ENCODE peak calls at places on chromosome 1, in six cellular contexts. One of them, this sample, is unnamed.

GRCh38 chr1:53592521-53592982 is 133.4 kb downstream of the DMRTB1 start:
- DNase-seq in stomach: peak
- DNase-seq in body of pancreas: peak
- DNase-seq in uterus: peak
- DNase-seq in ovary: no peak
- DNase-seq in prostate gland: peak
- DNase-seq in this sample: no peak

GRCh38 chr1:111739984-111740765 is 980 bp upstream of the INKA2 start:
- DNase-seq in stomach: peak
- DNase-seq in body of pancreas: peak
- DNase-seq in uterus: peak
- DNase-seq in ovary: peak
- DNase-seq in prostate gland: peak
- DNase-seq in this sample: peak

GRCh38 chr1:58883037-58883887 is 99.4 kb upstream of the JUN start:
- DNase-seq in stomach: peak
- DNase-seq in body of pancreas: peak
- DNase-seq in uterus: peak
- DNase-seq in ovary: peak
- DNase-seq in prostate gland: peak
- DNase-seq in this sample: peak

GRCh38 chr1:224435999-224436398 is 1.4 kb upstream of the WDR26 start:
- DNase-seq in stomach: no peak
- DNase-seq in body of pancreas: no peak
- DNase-seq in uterus: no peak
- DNase-seq in ovary: no peak
- DNase-seq in prostate gland: no peak
- DNase-seq in this sample: no peak

GRCh38 chr1:207913951-207914350 is 3.0 kb upstream of the CD34 start:
- DNase-seq in stomach: no peak
- DNase-seq in body of pancreas: no peak
- DNase-seq in uterus: no peak
- DNase-seq in ovary: no peak
- DNase-seq in prostate gland: no peak
- DNase-seq in this sample: no peak

GRCh38 chr1:55071477-55071876 is 32.1 kb downstream of the PCSK9 start:
- DNase-seq in stomach: no peak
- DNase-seq in body of pancreas: no peak
- DNase-seq in uterus: no peak
- DNase-seq in ovary: no peak
- DNase-seq in prostate gland: no peak
- DNase-seq in this sample: no peak

GRCh38 chr1:217137210-217137871 is 414.1 kb upstream of the ESRRG start:
- DNase-seq in stomach: no peak
- DNase-seq in body of pancreas: peak
- DNase-seq in uterus: no peak
- DNase-seq in ovary: no peak
- DNase-seq in prostate gland: no peak
- DNase-seq in this sample: no peak

GRCh38 chr1:65002508-65003315 is 36.4 kb upstream of the JAK1 start:
- DNase-seq in stomach: peak
- DNase-seq in body of pancreas: peak
- DNase-seq in uterus: peak
- DNase-seq in ovary: peak
- DNase-seq in prostate gland: peak
- DNase-seq in this sample: peak

GRCh38 chr1:91894036-91894761 is 8.2 kb upstream of the TGFBR3 start:
- DNase-seq in stomach: no peak
- DNase-seq in body of pancreas: no peak
- DNase-seq in uterus: no peak
- DNase-seq in ovary: no peak
- DNase-seq in prostate gland: no peak
- DNase-seq in this sample: no peak

GRCh38 chr1:110293601-110294104 is 45.5 kb upstream of the RBM15 start:
- DNase-seq in stomach: no peak
- DNase-seq in body of pancreas: no peak
- DNase-seq in uterus: no peak
- DNase-seq in ovary: no peak
- DNase-seq in prostate gland: no peak
- DNase-seq in this sample: no peak

GRCh38 chr1:28078680-28079626 is 9.5 kb downstream of the EYA3 start:
- DNase-seq in stomach: no peak
- DNase-seq in body of pancreas: no peak
- DNase-seq in uterus: no peak
- DNase-seq in ovary: no peak
- DNase-seq in prostate gland: no peak
- DNase-seq in this sample: no peak

GRCh38 chr1:165938844-165939243 is 111.4 kb downstream of the UCK2 start:
- DNase-seq in stomach: no peak
- DNase-seq in body of pancreas: no peak
- DNase-seq in uterus: no peak
- DNase-seq in ovary: no peak
- DNase-seq in prostate gland: no peak
- DNase-seq in this sample: no peak

GRCh38 chr1:59361766-59362165 is 64.9 kb downstream of the FGGY start:
- DNase-seq in stomach: no peak
- DNase-seq in body of pancreas: no peak
- DNase-seq in uterus: no peak
- DNase-seq in ovary: no peak
- DNase-seq in prostate gland: no peak
- DNase-seq in this sample: peak

GRCh38 chr1:204920967-204921366 is 50.3 kb downstream of the NFASC start:
- DNase-seq in stomach: no peak
- DNase-seq in body of pancreas: no peak
- DNase-seq in uterus: no peak
- DNase-seq in ovary: no peak
- DNase-seq in prostate gland: no peak
- DNase-seq in this sample: no peak

GRCh38 chr1:116334868-116335649 is 38.0 kb upstream of the ATP1A1 start:
- DNase-seq in stomach: no peak
- DNase-seq in body of pancreas: no peak
- DNase-seq in uterus: no peak
- DNase-seq in ovary: no peak
- DNase-seq in prostate gland: no peak
- DNase-seq in this sample: no peak

GRCh38 chr1:77540501-77541161 is 141.8 kb downstream of the ZZZ3 start:
- DNase-seq in stomach: no peak
- DNase-seq in body of pancreas: no peak
- DNase-seq in uterus: no peak
- DNase-seq in ovary: no peak
- DNase-seq in prostate gland: no peak
- DNase-seq in this sample: no peak

GRCh38 chr1:245871881-245872280 is 635.2 kb downstream of the SMYD3 start:
- DNase-seq in stomach: no peak
- DNase-seq in body of pancreas: peak
- DNase-seq in uterus: no peak
- DNase-seq in ovary: no peak
- DNase-seq in prostate gland: no peak
- DNase-seq in this sample: no peak

GRCh38 chr1:83497563-83497962 is 501.4 kb downstream of the TTLL7 start:
- DNase-seq in stomach: no peak
- DNase-seq in body of pancreas: no peak
- DNase-seq in uterus: no peak
- DNase-seq in ovary: no peak
- DNase-seq in prostate gland: no peak
- DNase-seq in this sample: no peak

GRCh38 chr1:180927841-180928240 is 15.1 kb downstream of the KIAA1614 start:
- DNase-seq in stomach: no peak
- DNase-seq in body of pancreas: peak
- DNase-seq in uterus: no peak
- DNase-seq in ovary: no peak
- DNase-seq in prostate gland: no peak
- DNase-seq in this sample: no peak

GRCh38 chr1:76229279-76229977 is 154.9 kb downstream of the ST6GALNAC3 start:
- DNase-seq in stomach: no peak
- DNase-seq in body of pancreas: no peak
- DNase-seq in uterus: no peak
- DNase-seq in ovary: no peak
- DNase-seq in prostate gland: no peak
- DNase-seq in this sample: no peak

GRCh38 chr1:11383553-11384169 is 95.3 kb upstream of the DISP3 start:
- DNase-seq in stomach: no peak
- DNase-seq in body of pancreas: no peak
- DNase-seq in uterus: no peak
- DNase-seq in ovary: no peak
- DNase-seq in prostate gland: no peak
- DNase-seq in this sample: no peak

GRCh38 chr1:17011439-17012307 is at the start of gene ATP13A2:
- DNase-seq in stomach: peak
- DNase-seq in body of pancreas: peak
- DNase-seq in uterus: peak
- DNase-seq in ovary: peak
- DNase-seq in prostate gland: peak
- DNase-seq in this sample: peak
- TF ChIP-seq POLR2A in stomach: no peak
- TF ChIP-seq POLR2A in body of pancreas: no peak
- TF ChIP-seq POLR2A in uterus: peak
- TF ChIP-seq POLR2A in ovary: no peak
- TF ChIP-seq POLR2A in prostate gland: peak
- TF ChIP-seq POLR2A in this sample: peak

GRCh38 chr1:230424440-230425251 is 1.5 kb downstream of the PGBD5 start:
- DNase-seq in stomach: no peak
- DNase-seq in body of pancreas: peak
- DNase-seq in uterus: no peak
- DNase-seq in ovary: no peak
- DNase-seq in prostate gland: peak
- DNase-seq in this sample: no peak

GRCh38 chr1:230423936-230424335 is 2.2 kb downstream of the PGBD5 start:
- DNase-seq in stomach: no peak
- DNase-seq in body of pancreas: no peak
- DNase-seq in uterus: no peak
- DNase-seq in ovary: no peak
- DNase-seq in prostate gland: no peak
- DNase-seq in this sample: no peak

GRCh38 chr1:230421485-230421884 is 4.6 kb downstream of the PGBD5 start:
- DNase-seq in stomach: no peak
- DNase-seq in body of pancreas: no peak
- DNase-seq in uterus: no peak
- DNase-seq in ovary: no peak
- DNase-seq in prostate gland: no peak
- DNase-seq in this sample: no peak

GRCh38 chr1:230422221-230422981 is 3.7 kb downstream of the PGBD5 start:
- DNase-seq in stomach: no peak
- DNase-seq in body of pancreas: no peak
- DNase-seq in uterus: no peak
- DNase-seq in ovary: no peak
- DNase-seq in prostate gland: no peak
- DNase-seq in this sample: no peak

GRCh38 chr1:230423261-230423660 is 2.9 kb downstream of the PGBD5 start:
- DNase-seq in stomach: no peak
- DNase-seq in body of pancreas: no peak
- DNase-seq in uterus: no peak
- DNase-seq in ovary: no peak
- DNase-seq in prostate gland: no peak
- DNase-seq in this sample: no peak
- H3K4me3 ChIP-seq in stomach: no peak
- H3K4me3 ChIP-seq in body of pancreas: no peak
- H3K4me3 ChIP-seq in uterus: no peak
- H3K4me3 ChIP-seq in ovary: no peak
- H3K4me3 ChIP-seq in prostate gland: no peak
- H3K4me3 ChIP-seq in this sample: no peak

DNA sequence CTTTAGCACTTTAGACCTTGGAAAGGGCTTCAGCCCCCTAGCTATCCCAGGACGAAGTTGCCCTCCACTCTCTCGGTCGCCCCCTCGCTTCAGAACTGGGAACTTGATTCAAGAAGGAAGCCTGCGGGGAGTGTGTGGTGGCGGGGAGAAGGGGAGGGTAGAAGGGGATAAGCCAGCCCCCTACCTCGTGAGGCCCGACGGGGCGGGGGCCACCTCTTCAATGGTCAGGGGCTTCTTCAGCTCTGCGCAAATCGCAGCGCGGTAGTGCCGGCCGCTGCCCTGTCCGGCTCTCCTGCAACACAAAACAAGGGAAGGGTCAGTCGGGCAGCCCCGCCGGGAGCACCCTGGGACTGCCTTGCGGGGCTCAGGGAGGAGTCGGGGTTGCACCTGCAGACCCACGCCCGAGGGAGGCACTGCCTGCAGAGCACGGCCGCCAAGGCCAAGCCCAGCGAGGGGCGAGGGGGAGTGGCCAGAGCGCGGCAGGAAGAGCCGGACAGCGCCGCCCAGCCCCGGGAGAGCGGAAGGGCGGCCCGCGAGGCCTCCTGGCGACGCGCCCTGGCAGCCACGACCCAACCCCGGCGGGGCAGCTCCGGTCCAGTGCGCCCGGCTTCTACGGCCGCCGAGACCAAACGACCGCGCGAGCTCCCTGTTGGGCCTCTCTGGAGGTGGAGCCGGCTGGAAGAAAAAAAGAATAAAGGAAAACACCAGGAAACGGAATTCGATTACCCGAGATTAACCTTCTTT is 56.2 kb upstream of the RASAL2 start:
- DNase-seq in stomach: peak
- DNase-seq in body of pancreas: peak
- DNase-seq in uterus: peak
- DNase-seq in ovary: peak
- DNase-seq in prostate gland: peak
- DNase-seq in this sample: peak
- TF ChIP-seq POLR2A in stomach: no peak
- TF ChIP-seq POLR2A in body of pancreas: peak
- TF ChIP-seq POLR2A in uterus: peak
- TF ChIP-seq POLR2A in ovary: no peak
- TF ChIP-seq POLR2A in prostate gland: no peak
- TF ChIP-seq POLR2A in this sample: peak

GRCh38 chr1:156726549-156727226 is 1.6 kb upstream of the METTL25B start:
- DNase-seq in stomach: peak
- DNase-seq in body of pancreas: peak
- DNase-seq in uterus: no peak
- DNase-seq in ovary: no peak
- DNase-seq in prostate gland: no peak
- DNase-seq in this sample: peak
- H3K4me3 ChIP-seq in stomach: peak
- H3K4me3 ChIP-seq in body of pancreas: no peak
- H3K4me3 ChIP-seq in uterus: peak
- H3K4me3 ChIP-seq in ovary: peak
- H3K4me3 ChIP-seq in prostate gland: peak
- H3K4me3 ChIP-seq in this sample: no peak

GRCh38 chr1:248853668-248854375 is 5.1 kb downstream of the ZNF692 start:
- DNase-seq in stomach: no peak
- DNase-seq in body of pancreas: no peak
- DNase-seq in uterus: no peak
- DNase-seq in ovary: no peak
- DNase-seq in prostate gland: no peak
- DNase-seq in this sample: no peak

GRCh38 chr1:248852548-248852947 is 6.3 kb downstream of the ZNF692 start:
- DNase-seq in stomach: no peak
- DNase-seq in body of pancreas: no peak
- DNase-seq in uterus: no peak
- DNase-seq in ovary: no peak
- DNase-seq in prostate gland: no peak
- DNase-seq in this sample: no peak

GRCh38 chr1:248851390-248851789 is 7.5 kb downstream of the ZNF692 start:
- DNase-seq in stomach: no peak
- DNase-seq in body of pancreas: no peak
- DNase-seq in uterus: no peak
- DNase-seq in ovary: no peak
- DNase-seq in prostate gland: no peak
- DNase-seq in this sample: no peak

GRCh38 chr1:248850536-248851251 is 8.2 kb downstream of the ZNF692 start:
- DNase-seq in stomach: no peak
- DNase-seq in body of pancreas: no peak
- DNase-seq in uterus: no peak
- DNase-seq in ovary: no peak
- DNase-seq in prostate gland: no peak
- DNase-seq in this sample: no peak

GRCh38 chr1:248853023-248853422 is 5.9 kb downstream of the ZNF692 start:
- DNase-seq in stomach: no peak
- DNase-seq in body of pancreas: no peak
- DNase-seq in uterus: no peak
- DNase-seq in ovary: no peak
- DNase-seq in prostate gland: no peak
- DNase-seq in this sample: no peak
- TF ChIP-seq POLR2A in stomach: no peak
- TF ChIP-seq POLR2A in body of pancreas: no peak
- TF ChIP-seq POLR2A in uterus: no peak
- TF ChIP-seq POLR2A in ovary: no peak
- TF ChIP-seq POLR2A in prostate gland: no peak
- TF ChIP-seq POLR2A in this sample: no peak